ENCODE peak calls at places on chromosomes 2 and 18, in five cellular contexts. R, D, E, X and M are unnamed samples.
A peak's percentile ranks its signal among the peaks of the same experiment; 100 is the strongest.

GRCh38 chr2:177419274-177419673 is 26.7 kb downstream of the AGPS start:
- DNase-seq in E (no peak), X (peak; percentile 80), R (no peak), D (peak; percentile 73), M (no peak)

GRCh38 chr18:24270937-24271380 is 126.7 kb downstream of the OSBPL1A start:
- DNase-seq in R (no peak), D (peak; percentile 61), X (peak; percentile 63), E (peak; percentile 58), M (no peak)

GRCh38 chr2:168652997-168653906 is 149.2 kb upstream of the NOSTRIN start:
- DNase-seq in X (no peak), D (no peak), R (peak; percentile 6), E (peak; percentile 48), M (no peak)

GRCh38 chr2:134039912-134040581 is 213.8 kb upstream of the MGAT5 start:
- DNase-seq in E (no peak), D (no peak), X (no peak), R (no peak), M (peak; percentile 64)

GRCh38 chr2:196944570-196944969 is 18.1 kb upstream of the PGAP1 start:
- DNase-seq in X (no peak), D (no peak), E (no peak), R (no peak), M (peak; percentile 47)

GRCh38 chr2:29530281-29530680 is 391.1 kb downstream of the ALK start:
- DNase-seq in R (no peak), X (no peak), E (no peak), D (peak; percentile 37), M (no peak)

GRCh38 chr18:36095936-36096519 is 28.7 kb upstream of the RPRD1A start:
- DNase-seq in X (peak; percentile 56), R (peak; percentile 53), D (peak; percentile 65), E (peak; percentile 72), M (peak; percentile 62)

GRCh38 chr2:20104900-20105545 is 53.6 kb upstream of the LAPTM4A start:
- DNase-seq in X (no peak), D (no peak), R (no peak), E (no peak), M (peak; percentile 61)

GRCh38 chr2:127044977-127045654 is 61.8 kb downstream of the BIN1 start:
- DNase-seq in D (no peak), R (no peak), X (no peak), E (no peak), M (no peak)

GRCh38 chr2:188330316-188331053 is 38.8 kb downstream of the GULP1 start:
- DNase-seq in R (no peak), D (no peak), X (no peak), E (peak; percentile 64), M (no peak)

GRCh38 chr2:188328419-188328818 is 36.7 kb downstream of the GULP1 start:
- DNase-seq in R (no peak), E (no peak), D (no peak), X (no peak), M (no peak)

GRCh38 chr2:188326290-188326668 is 34.6 kb downstream of the GULP1 start:
- DNase-seq in X (no peak), R (no peak), D (no peak), E (no peak), M (no peak)

GRCh38 chr2:188326669-188327301 is 35.1 kb downstream of the GULP1 start:
- DNase-seq in X (no peak), E (no peak), R (no peak), D (peak; percentile 54), M (no peak)

DNA sequence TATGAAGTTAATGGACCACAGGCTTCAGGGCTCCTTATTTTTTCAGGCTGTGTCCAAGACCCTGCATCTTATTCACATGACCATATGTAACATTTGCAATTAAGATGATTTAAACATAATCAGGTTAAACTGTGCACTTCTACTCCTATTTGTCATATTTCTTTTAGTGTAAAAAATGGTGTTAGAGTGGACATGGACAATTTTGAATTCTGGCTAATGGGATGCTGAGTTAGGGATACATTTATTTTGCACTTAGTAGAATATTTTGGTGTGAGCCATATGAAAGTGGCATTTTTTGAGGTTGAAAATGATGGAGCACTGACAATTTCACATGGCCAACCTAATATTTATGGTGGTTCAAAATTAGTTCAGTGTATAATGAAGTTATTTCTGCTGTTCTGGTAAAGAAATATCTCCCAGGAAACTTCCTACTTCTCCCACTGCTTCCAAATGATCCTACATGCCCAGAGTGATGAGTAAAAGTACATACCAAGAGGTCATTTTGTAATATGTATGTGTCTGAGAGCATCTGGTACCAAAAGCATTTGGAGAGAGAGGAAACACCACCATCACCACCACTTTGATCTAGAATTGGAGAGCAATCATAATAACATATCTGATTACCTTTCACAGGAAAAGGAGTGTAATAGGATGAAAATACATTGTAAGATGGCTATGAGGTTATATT is 36.0 kb downstream of the GULP1 start:
- DNase-seq in X (no peak), D (no peak), R (no peak), E (no peak), M (no peak)
- H3K4me3 ChIP-seq in X (no peak overlapping the region), D (no peak overlapping the region), R (no peak overlapping the region), E (no peak overlapping the region), M (no peak overlapping the region)

GRCh38 chr18:78837766-78838165 is 141.9 kb upstream of the SALL3 start:
- DNase-seq in X (no peak), D (no peak), E (no peak), R (no peak), M (no peak)
- H2AFZ ChIP-seq in X (no peak overlapping the region), D (no peak overlapping the region), E (no peak overlapping the region), R (no peak overlapping the region), M (no peak overlapping the region)

GRCh38 chr2:109128048-109128465 is 948 bp upstream of the SH3RF3 start:
- DNase-seq in D (peak; percentile 87), X (peak; percentile 50), E (peak; percentile 92), R (peak; percentile 47), M (peak; percentile 79)

GRCh38 chr2:109128466-109129355 is at the start of gene SH3RF3:
- DNase-seq in X (peak; percentile 65), E (peak; percentile 61), R (no peak), D (peak; percentile 69), M (peak; percentile 52)

GRCh38 chr2:109129921-109130725 is 1.1 kb downstream of the SH3RF3 start:
- DNase-seq in R (no peak), D (peak; percentile 23), X (no peak), E (peak; percentile 34), M (peak; percentile 45)

GRCh38 chr2:109130726-109130995 is 1.7 kb downstream of the SH3RF3 start:
- DNase-seq in R (no peak), E (no peak), D (no peak), X (no peak), M (no peak)

GRCh38 chr2:109129356-109129920 is 433 bp downstream of the SH3RF3 start:
- DNase-seq in E (peak; percentile 43), X (peak; percentile 25), D (peak; percentile 52), R (no peak), M (peak; percentile 44)
- TF ChIP-seq EZH2 in E (no peak), X (peak; percentile 50), D (no peak), R (no peak), M (no peak)

GRCh38 chr2:143139835-143140393 is 10.7 kb downstream of the ARHGAP15 start:
- DNase-seq in E (no peak), R (no peak), D (no peak), X (no peak), M (no peak)
- H3K4me3 ChIP-seq in E (no peak overlapping the region), R (no peak overlapping the region), D (no peak overlapping the region), X (no peak overlapping the region), M (peak overlapping the region; percentile 22)

DNA sequence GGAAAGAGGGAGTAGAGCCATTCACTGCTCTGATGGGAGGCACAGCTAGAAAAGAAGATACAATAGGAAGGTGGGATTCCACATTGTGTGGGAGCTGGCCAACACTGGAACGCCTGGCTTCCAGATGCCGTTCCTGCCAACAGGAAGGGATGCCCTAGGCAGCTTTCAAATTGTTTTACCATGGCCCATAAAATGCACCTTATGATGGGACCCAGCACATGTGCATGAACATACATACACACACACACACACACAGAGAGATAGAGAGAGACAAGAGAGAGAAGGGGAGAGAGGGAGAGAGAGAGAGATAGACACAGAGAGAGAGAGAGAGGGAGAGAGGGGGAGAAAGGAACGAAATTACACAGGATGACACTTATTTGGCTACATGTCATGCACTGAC is 86.1 kb upstream of the BZW1 start:
- DNase-seq in X (no peak), R (no peak), D (no peak), E (no peak), M (no peak)
- H2AFZ ChIP-seq in X (no peak overlapping the region), R (no peak overlapping the region), D (no peak overlapping the region), E (no peak overlapping the region), M (no peak overlapping the region)

GRCh38 chr2:70552501-70553333 is 909 bp downstream of the TGFA start:
- DNase-seq in R (no peak), E (peak; percentile 52), X (peak; percentile 82), D (no peak), M (peak; percentile 24)

GRCh38 chr2:70554338-70554892 is 789 bp upstream of the TGFA start:
- DNase-seq in X (no peak), D (no peak), E (peak; percentile 91), R (no peak), M (no peak)

GRCh38 chr2:70551156-70551555 is 2.5 kb downstream of the TGFA start:
- DNase-seq in X (no peak), R (no peak), D (no peak), E (no peak), M (no peak)

GRCh38 chr2:70553584-70554337 is at the start of gene TGFA:
- DNase-seq in E (peak; percentile 81), R (peak; percentile 91), X (peak; percentile 96), D (peak; percentile 34), M (peak; percentile 89)

GRCh38 chr2:70553334-70553583 is 367 bp downstream of the TGFA start:
- DNase-seq in X (peak; percentile 66), E (peak; percentile 75), D (no peak), R (peak; percentile 49), M (peak; percentile 62)
- TF ChIP-seq EZH2 in X (no peak), E (no peak), D (peak; percentile 68), R (no peak), M (no peak)

DNA sequence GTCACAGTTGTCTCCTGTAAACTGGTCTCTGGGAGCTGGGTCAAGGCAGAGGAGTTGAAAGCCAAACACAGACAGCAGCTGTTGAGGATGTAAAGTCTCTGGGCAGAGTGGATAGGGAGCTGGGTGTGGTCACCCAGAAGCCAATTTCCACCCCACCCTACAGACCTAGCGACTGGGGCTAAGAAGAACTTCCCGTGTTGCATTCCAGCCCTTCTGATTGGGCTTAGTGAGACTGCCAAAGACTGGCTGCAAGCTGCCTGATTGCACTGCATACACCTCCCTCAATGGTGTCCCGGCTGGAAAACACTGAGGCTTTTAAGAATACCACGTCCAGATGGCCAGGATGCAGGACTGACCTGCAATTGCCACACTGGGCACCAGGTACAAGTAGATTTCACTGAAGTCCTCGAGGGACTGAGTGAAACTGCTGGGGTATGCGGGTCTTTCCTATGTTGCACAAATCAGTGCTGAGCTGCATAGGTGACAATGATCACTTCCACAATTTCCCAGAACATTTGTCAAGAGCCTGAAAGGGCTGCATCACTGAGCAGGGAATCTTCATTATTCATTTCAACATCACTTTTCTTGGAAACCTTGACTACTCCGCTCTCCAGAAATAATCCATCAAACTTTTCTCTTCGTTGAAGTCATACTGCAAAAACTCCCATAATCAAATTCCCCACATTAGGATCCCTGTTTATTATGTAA is 43.1 kb upstream of the EML4 start:
- DNase-seq in R (no peak), E (peak; percentile 38), X (no peak), D (peak; percentile 66), M (no peak)
- H3K4me3 ChIP-seq in R (no peak overlapping the region), E (no peak overlapping the region), X (no peak overlapping the region), D (no peak overlapping the region), M (peak overlapping the region; percentile 36)